ENCODE peak calls at places on chromosomes 16 and 17, in ten cellular contexts. Z, H, U, R, I, W, M, E, D and S are unnamed samples.

GRCh38 chr17:66548158-66548557 is 245.7 kb downstream of the PRKCA start:
- DNase-seq in M (no peak), D (no peak), H (no peak), R (no peak), Z (no peak), E (no peak), U (no peak), W (no peak), I (no peak), S (peak)

GRCh38 chr16:16940351-16940750 is 530.4 kb downstream of the XYLT1 start:
- DNase-seq in H (no peak), U (no peak), I (no peak), E (no peak), M (no peak), R (no peak), W (no peak), D (no peak), Z (no peak), S (no peak)

GRCh38 chr17:68587026-68587425 is 14.1 kb downstream of the FAM20A start:
- DNase-seq in D (no peak), H (no peak), I (no peak), W (no peak), Z (no peak), R (no peak), E (no peak), M (no peak), U (no peak), S (no peak)

GRCh38 chr17:39739885-39740356 is 2.2 kb downstream of the GRB7 start:
- DNase-seq in W (no peak), D (no peak), E (no peak), H (no peak), U (no peak), R (peak), Z (no peak), I (peak), M (no peak), S (no peak)

GRCh38 chr17:6603746-6604325 is 36.7 kb downstream of the KIAA0753 start:
- DNase-seq in Z (peak), I (no peak), E (no peak), R (no peak), U (no peak), W (peak), D (no peak), M (no peak), H (no peak), S (no peak)

GRCh38 chr17:41521574-41522261 is 3.0 kb upstream of the KRT15 start:
- DNase-seq in M (no peak), R (peak), H (peak), W (peak), Z (no peak), I (peak), U (no peak), D (peak), E (no peak), S (no peak)

GRCh38 chr17:80869476-80869875 is 122.2 kb upstream of the CHMP6 start:
- DNase-seq in D (no peak), H (no peak), E (peak), M (no peak), U (no peak), R (no peak), I (no peak), Z (no peak), W (no peak), S (no peak)

GRCh38 chr17:8016632-8017424 is 14.4 kb downstream of the GUCY2D start:
- DNase-seq in U (no peak), E (no peak), R (peak), I (peak), D (peak), M (peak), W (peak), H (peak), Z (no peak), S (peak)

GRCh38 chr16:27311449-27311831 is 2.3 kb upstream of the IL4R start:
- DNase-seq in I (no peak), R (no peak), M (no peak), Z (no peak), U (no peak), D (no peak), H (no peak), W (no peak), E (no peak), S (no peak)

GRCh38 chr17:43784628-43785101 is 4.4 kb downstream of the CFAP97D1 start:
- DNase-seq in U (no peak), R (no peak), H (no peak), E (no peak), M (no peak), W (peak), I (no peak), Z (no peak), D (no peak), S (no peak)

GRCh38 chr17:50626037-50626574 is 8.6 kb upstream of the ABCC3 start:
- DNase-seq in D (peak), W (peak), I (peak), Z (peak), U (peak), R (peak), M (peak), E (no peak), H (peak), S (peak)

GRCh38 chr16:2968368-2968737 is 795 bp upstream of the PAQR4 start:
- DNase-seq in M (no peak), U (no peak), R (peak), W (no peak), I (no peak), H (no peak), E (no peak), Z (no peak), D (no peak), S (no peak)

GRCh38 chr16:86614699-86615098 is 36.4 kb downstream of the FOXL1 start:
- DNase-seq in D (no peak), U (no peak), Z (no peak), E (no peak), R (no peak), H (no peak), W (no peak), I (no peak), M (no peak), S (no peak)

GRCh38 chr17:31415640-31416502 is 24.4 kb downstream of the RAB11FIP4 start:
- DNase-seq in I (no peak), R (no peak), D (no peak), M (no peak), U (no peak), H (no peak), Z (no peak), E (no peak), W (no peak), S (no peak)

GRCh38 chr16:88747588-88748301 is 37.3 kb downstream of the PIEZO1 start:
- DNase-seq in Z (no peak), W (no peak), I (peak), E (no peak), M (peak), H (no peak), R (peak), D (peak), U (no peak), S (peak)

GRCh38 chr17:72199256-72199655 is 78.4 kb downstream of the SOX9 start:
- DNase-seq in I (no peak), W (no peak), R (no peak), Z (no peak), H (no peak), M (no peak), U (no peak), E (no peak), D (no peak), S (no peak)

GRCh38 chr16:50304467-50305440 is 38.4 kb downstream of the ADCY7 start:
- DNase-seq in I (no peak), D (no peak), W (no peak), U (no peak), Z (peak), H (peak), R (no peak), M (no peak), E (no peak), S (no peak)

GRCh38 chr16:50626868-50627267 is 54.2 kb downstream of the SNX20 start:
- DNase-seq in H (no peak), R (no peak), D (peak), Z (no peak), E (no peak), I (no peak), M (no peak), W (no peak), U (no peak), S (no peak)

DNA sequence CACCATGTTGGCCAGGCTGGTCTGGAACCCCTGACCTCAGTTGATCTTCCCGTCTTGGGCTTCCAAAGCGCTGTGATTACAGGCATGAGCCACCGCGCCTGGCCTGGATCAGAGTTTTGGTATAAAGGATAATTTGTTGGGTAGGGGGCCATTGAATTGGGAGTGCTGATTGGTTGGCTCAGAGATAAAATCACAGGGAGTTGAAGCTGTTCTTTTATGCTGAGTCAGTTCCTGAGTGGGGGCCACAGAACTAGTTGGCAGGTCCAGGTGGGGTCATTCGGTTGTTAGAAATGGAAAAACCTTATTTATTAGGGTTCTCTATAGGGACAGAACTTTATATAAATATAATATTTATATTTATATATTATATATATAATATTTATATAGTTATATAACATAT is 147.1 kb downstream of the SSH2 start:
- DNase-seq in D (no peak), Z (no peak), W (no peak), E (no peak), I (no peak), U (no peak), R (no peak), H (no peak), M (no peak), S (no peak)
- TF ChIP-seq CTCF in D (no peak), Z (no peak), W (no peak), E (no peak), I (no peak), U (no peak), R (no peak), H (no peak), M (no peak), S (no peak)

DNA sequence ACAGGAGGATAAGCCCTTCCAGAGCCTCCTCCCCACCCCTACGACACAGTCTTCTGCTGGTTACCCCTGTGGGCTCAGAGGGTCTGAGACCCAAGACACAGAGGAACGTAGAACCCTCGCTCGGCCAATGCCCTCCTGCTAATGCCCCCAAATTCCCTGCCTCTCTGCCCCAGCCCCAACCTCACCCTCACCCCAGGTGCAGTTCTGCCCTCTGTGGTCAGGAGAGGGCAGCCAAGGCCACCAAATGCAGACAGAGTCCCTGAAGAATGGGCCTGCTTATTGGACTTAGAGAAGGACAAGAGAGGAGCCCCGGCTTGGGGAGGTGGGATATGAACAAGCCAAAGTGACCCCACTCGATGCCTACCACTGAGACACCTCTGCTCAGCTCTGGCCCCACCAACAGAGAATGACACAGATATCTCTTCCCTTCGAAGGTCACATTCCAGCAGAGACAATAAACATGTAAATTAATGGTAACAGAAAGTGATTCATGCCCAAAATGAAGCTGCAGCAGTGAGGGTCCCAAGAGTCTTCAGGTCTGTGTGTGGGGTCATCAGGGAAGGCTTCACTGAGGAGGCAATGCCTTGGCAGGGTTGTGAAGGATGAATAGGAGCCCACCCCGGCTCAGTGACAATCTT is 80.9 kb upstream of the CCL1 start:
- DNase-seq in R (no peak), Z (no peak), H (no peak), E (no peak), U (no peak), W (no peak), M (no peak), D (peak), I (peak), S (peak)
- TF ChIP-seq CTCF in R (peak), Z (no peak), H (no peak), E (no peak), U (no peak), W (no peak), M (peak), D (peak), I (peak), S (peak)

GRCh38 chr17:65418622-65419021 is 142.8 kb downstream of the AXIN2 start:
- DNase-seq in D (no peak), E (no peak), Z (no peak), U (no peak), H (no peak), R (peak), I (no peak), M (no peak), W (no peak), S (no peak)

GRCh38 chr17:65417406-65418221 is 143.8 kb downstream of the AXIN2 start:
- DNase-seq in H (no peak), U (no peak), W (peak), M (no peak), I (no peak), R (peak), E (no peak), D (no peak), Z (no peak), S (no peak)

GRCh38 chr17:65423346-65424140 is 137.9 kb downstream of the AXIN2 start:
- DNase-seq in Z (no peak), D (no peak), U (no peak), E (no peak), R (no peak), W (no peak), H (no peak), M (no peak), I (no peak), S (no peak)
- TF ChIP-seq CTCF in Z (no peak), D (no peak), U (no peak), E (no peak), R (no peak), W (no peak), H (peak), M (no peak), I (no peak), S (no peak)

DNA sequence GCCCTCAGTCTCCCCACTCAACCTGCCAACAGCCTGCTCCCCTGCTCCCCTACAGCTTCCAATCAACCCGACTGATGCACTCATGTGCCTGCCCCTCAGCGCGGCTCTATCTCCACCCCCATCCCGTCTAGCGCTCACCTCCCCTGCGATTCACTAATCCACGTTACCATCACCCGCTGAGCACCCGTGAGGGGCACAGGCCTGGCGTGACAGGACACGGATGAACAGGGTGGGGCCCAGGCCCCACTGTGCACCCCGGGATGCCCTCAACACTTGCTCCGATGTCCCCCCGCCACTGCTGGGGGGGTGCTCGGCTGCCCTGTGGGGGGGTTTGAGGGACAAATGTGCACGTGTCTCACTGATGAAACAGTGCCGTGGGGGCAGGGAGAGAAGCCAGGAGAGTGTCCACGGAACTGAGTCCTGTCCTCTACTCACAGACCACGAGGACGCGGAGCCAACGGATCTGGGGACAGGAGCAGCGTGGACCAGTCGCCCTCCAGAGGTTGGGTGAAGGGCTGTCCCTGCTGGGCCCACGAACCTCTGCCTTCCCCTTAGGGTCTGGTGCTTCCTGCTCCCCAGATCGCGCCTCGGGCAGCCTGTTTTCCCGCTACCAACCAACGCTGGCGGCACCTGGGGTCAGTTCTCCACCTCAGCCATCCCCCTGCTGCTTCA is 66.7 kb downstream of the RPH3AL start:
- DNase-seq in M (no peak), I (no peak), D (no peak), W (no peak), E (peak), H (peak), U (no peak), Z (peak), R (no peak), S (no peak)
- TF ChIP-seq CTCF in M (no peak), I (no peak), D (no peak), W (no peak), E (no peak), H (no peak), U (no peak), Z (no peak), R (no peak), S (no peak)

GRCh38 chr17:16352838-16353701 is at the start of gene CENPV:
- DNase-seq in U (peak), E (peak), D (peak), R (peak), M (peak), H (peak), Z (peak), W (peak), I (peak), S (peak)
- TF ChIP-seq CTCF in U (peak), E (peak), D (no peak), R (no peak), M (peak), H (no peak), Z (no peak), W (peak), I (peak), S (no peak)

DNA sequence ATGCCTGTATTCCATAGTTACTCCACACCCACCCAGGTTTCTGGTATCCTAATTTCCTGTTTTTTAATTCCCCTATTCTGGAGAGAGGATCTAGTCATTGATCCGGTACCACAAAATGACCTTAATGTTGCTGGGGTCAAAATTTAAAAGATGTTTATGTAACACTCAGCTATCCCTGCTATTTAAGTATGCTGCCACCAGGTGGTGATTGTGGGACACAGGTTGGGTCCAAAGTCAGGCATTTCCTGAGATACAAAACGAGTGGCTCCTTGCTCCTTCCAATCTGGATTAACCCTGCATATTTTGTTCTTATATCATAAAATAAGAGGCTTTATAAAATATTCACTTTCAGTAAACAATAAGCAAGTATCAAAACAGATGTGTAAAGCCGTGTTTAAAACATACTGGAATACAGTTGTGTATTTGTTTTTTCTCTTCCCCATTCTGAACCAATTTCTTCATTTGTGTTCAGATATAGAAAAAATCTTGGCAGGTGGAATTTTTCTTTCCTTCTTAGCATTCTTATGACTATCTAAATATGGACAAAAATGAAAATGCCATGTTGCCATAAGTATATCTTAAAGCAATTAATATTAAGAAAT is 16.3 kb downstream of the HS3ST4 start:
- DNase-seq in I (no peak), D (peak), E (no peak), H (no peak), W (peak), Z (no peak), U (no peak), R (peak), M (peak), S (peak)
- TF ChIP-seq CTCF in I (peak), D (peak), E (peak), H (peak), W (peak), Z (no peak), U (no peak), R (peak), M (peak), S (peak)

GRCh38 chr17:77240976-77241375 is 100.2 kb downstream of the SEC14L1 start:
- DNase-seq in U (no peak), H (no peak), D (no peak), Z (no peak), M (no peak), R (no peak), I (no peak), W (no peak), E (no peak), S (no peak)

GRCh38 chr17:77247048-77247541 is 106.3 kb downstream of the SEC14L1 start:
- DNase-seq in W (peak), U (peak), M (peak), H (peak), D (peak), R (peak), E (peak), I (peak), Z (peak), S (peak)

GRCh38 chr17:77246110-77247047 is 105.6 kb downstream of the SEC14L1 start:
- DNase-seq in W (no peak), U (no peak), D (no peak), I (no peak), H (no peak), E (no peak), Z (no peak), R (no peak), M (no peak), S (no peak)

GRCh38 chr17:77245162-77245926 is 104.6 kb downstream of the SEC14L1 start:
- DNase-seq in E (no peak), R (no peak), I (no peak), M (peak), Z (no peak), U (no peak), W (no peak), H (no peak), D (no peak), S (peak)

DNA sequence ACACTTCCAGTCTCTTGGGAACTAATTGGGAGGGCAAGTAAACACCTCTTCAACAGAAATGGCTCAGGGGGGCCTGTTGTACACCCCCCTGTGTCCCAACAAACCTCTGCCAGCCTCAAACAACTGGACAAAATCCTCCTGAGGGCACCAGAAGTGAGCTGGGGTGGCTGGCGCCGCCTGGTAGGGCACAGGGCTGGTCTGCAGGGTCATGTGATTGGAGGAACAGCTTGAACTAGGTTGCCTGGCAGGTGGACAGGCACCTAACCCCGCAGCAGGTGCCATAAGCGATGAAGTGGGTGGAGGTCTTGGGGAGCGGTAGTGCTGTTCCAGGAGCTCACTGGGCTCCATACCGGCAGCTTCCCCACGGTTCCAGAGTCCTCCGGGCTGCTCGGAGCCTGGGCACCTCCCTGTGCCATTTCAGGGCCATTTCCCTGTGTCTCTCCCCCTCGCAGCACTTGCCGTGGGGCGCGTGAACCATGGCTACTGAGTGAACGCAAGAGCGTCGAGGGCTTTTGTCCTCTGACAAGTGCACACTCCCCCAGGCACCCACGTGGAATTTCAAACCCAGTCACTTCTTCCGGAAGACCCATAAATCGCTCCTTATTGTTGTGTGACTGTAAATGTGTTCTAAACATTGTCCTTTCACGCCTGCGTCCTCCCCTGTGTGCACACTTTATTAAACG is 101.5 kb downstream of the SEC14L1 start:
- DNase-seq in I (no peak), M (no peak), R (no peak), U (no peak), W (no peak), Z (no peak), H (no peak), D (no peak), E (no peak), S (no peak)
- TF ChIP-seq CTCF in I (no peak), M (no peak), R (no peak), U (no peak), W (no peak), Z (no peak), H (no peak), D (no peak), E (peak), S (no peak)